ENCODE peak calls at places on chromosome 6, in four cellular contexts. K is fibroblast of the aortic adventitia, J is GM20000, F is neural crest cell. H is an unnamed sample.

GRCh38 chr6:24740861-24741260 is 21.9 kb upstream of the C6orf62 start:
- DNase-seq in J (no peak), K (no peak), F (no peak), H (peak)

GRCh38 chr6:113375950-113376846 is 480.9 kb upstream of the MARCKS start:
- DNase-seq in K (peak), J (no peak), F (no peak), H (peak)

GRCh38 chr6:148247386-148248063 is 95.1 kb upstream of the SASH1 start:
- DNase-seq in K (no peak), J (no peak), F (no peak), H (no peak)

GRCh38 chr6:41228616-41229015 is 467 bp downstream of the TREML4 start:
- DNase-seq in K (peak), F (no peak), J (no peak), H (peak)

GRCh38 chr6:139940741-139941712 is 566.6 kb upstream of the CITED2 start:
- DNase-seq in K (peak), F (no peak), J (no peak), H (no peak)

GRCh38 chr6:9507136-9507895 is 907.6 kb downstream of the TFAP2A start:
- DNase-seq in F (no peak), J (no peak), K (no peak), H (peak)

GRCh38 chr6:161171207-161171606 is 102.7 kb downstream of the AGPAT4 start:
- DNase-seq in J (no peak), K (no peak), F (no peak), H (no peak)

GRCh38 chr6:85464722-85465150 is 14.9 kb downstream of the NT5E start:
- DNase-seq in F (no peak), J (no peak), K (peak), H (peak)

GRCh38 chr6:21856844-21857243 is 263.3 kb downstream of the SOX4 start:
- DNase-seq in J (no peak), F (no peak), K (peak), H (peak)

GRCh38 chr6:84738996-84739865 is 25.2 kb downstream of the TBX18 start:
- DNase-seq in J (no peak), F (no peak), K (no peak), H (no peak)

GRCh38 chr6:20652691-20653479 is 118.6 kb downstream of the CDKAL1 start:
- DNase-seq in J (no peak), F (no peak), K (peak), H (peak)

GRCh38 chr6:41654433-41655020 is 16.3 kb downstream of the MDFI start:
- DNase-seq in J (no peak), F (no peak), K (no peak), H (no peak)

GRCh38 chr6:10014561-10014960 is 400.3 kb downstream of the TFAP2A start:
- DNase-seq in K (no peak), J (no peak), F (no peak), H (peak)

GRCh38 chr6:106185626-106186025 is 99.5 kb downstream of the PRDM1 start:
- DNase-seq in F (no peak), J (no peak), K (no peak), H (no peak)

GRCh38 chr6:118761643-118762042 is 110.3 kb upstream of the CEP85L start:
- DNase-seq in F (no peak), K (no peak), J (no peak), H (no peak)

GRCh38 chr6:92559611-92560010 is 859.7 kb downstream of the EPHA7 start:
- DNase-seq in F (no peak), K (no peak), J (no peak), H (no peak)

GRCh38 chr6:36132221-36132895 is 2.0 kb downstream of the MAPK13 start:
- DNase-seq in F (no peak), K (no peak), J (no peak), H (no peak)

GRCh38 chr6:114151070-114151685 is 180.2 kb upstream of the HDAC2 start:
- DNase-seq in K (no peak), J (no peak), F (no peak), H (no peak)

GRCh38 chr6:135423649-135424128 is 73.9 kb downstream of the AHI1 start:
- DNase-seq in J (peak), K (peak), F (no peak), H (peak)

GRCh38 chr6:7914991-7915789 is 4.6 kb upstream of the TXNDC5 start:
- DNase-seq in J (no peak), K (peak), F (no peak), H (peak)

GRCh38 chr6:7077856-7078255 is 29.9 kb upstream of the RREB1 start:
- DNase-seq in J (no peak), K (no peak), F (no peak), H (no peak)